ENCODE peak calls at places on chromosomes 12 and 14, in five cellular contexts. T, E, F, S and R are unnamed samples.

GRCh38 chr12:113926792-113927191 is 39.3 kb downstream of the RBM19 start:
- DNase-seq in E (no peak), T (no peak), F (no peak), S (peak), R (no peak)

GRCh38 chr14:95327558-95328374 is 8.1 kb upstream of the CLMN start:
- DNase-seq in S (peak), F (no peak), T (peak), E (no peak), R (no peak)

GRCh38 chr14:99682809-99683618 is 1.1 kb upstream of the CYP46A1 start:
- DNase-seq in S (peak), E (peak), F (peak), T (no peak), R (peak)

GRCh38 chr12:107912421-107913004 is 138.0 kb downstream of the ASCL4 start:
- DNase-seq in E (peak), F (peak), T (no peak), S (peak), R (peak)

GRCh38 chr14:61749867-61750266 is 12.4 kb upstream of the SNAPC1 start:
- DNase-seq in S (no peak), T (no peak), F (no peak), E (no peak), R (no peak)

GRCh38 chr12:90404071-90404470 is 550.9 kb downstream of the CCER1 start:
- DNase-seq in F (no peak), T (no peak), S (no peak), E (no peak), R (no peak)

GRCh38 chr14:44339256-44339655 is 167.8 kb downstream of the FSCB start:
- DNase-seq in S (no peak), E (no peak), F (no peak), T (no peak), R (peak)

GRCh38 chr14:72653026-72653425 is 240.9 kb downstream of the DPF3 start:
- DNase-seq in F (no peak), S (no peak), T (no peak), E (no peak), R (no peak)

GRCh38 chr12:51415931-51416330 is 8.7 kb upstream of the SLC4A8 start:
- DNase-seq in T (no peak), F (no peak), E (peak), S (no peak), R (peak)

GRCh38 chr12:122306407-122306806 is 40.1 kb upstream of the VPS33A start:
- DNase-seq in E (no peak), F (peak), S (no peak), T (no peak), R (peak)

GRCh38 chr14:40417777-40418401 is 985.7 kb upstream of the FBXO33 start:
- DNase-seq in T (no peak), S (peak), E (peak), F (peak), R (peak)

GRCh38 chr14:103657466-103657865 is 28.5 kb downstream of the KLC1 start:
- DNase-seq in F (no peak), T (no peak), S (no peak), E (no peak), R (no peak)

GRCh38 chr12:130298322-130298721 is 39.4 kb upstream of the PIWIL1 start:
- DNase-seq in S (no peak), T (no peak), F (no peak), E (no peak), R (no peak)

GRCh38 chr12:116125084-116125483 is 152.4 kb downstream of the MED13L start:
- DNase-seq in E (no peak), S (no peak), F (no peak), T (no peak), R (no peak)

GRCh38 chr12:30970559-30971202 is 44.1 kb downstream of the TSPAN11 start:
- DNase-seq in F (no peak), E (no peak), S (no peak), T (no peak), R (peak)

GRCh38 chr14:105867961-105868599 is 341.7 kb downstream of the TMEM121 start:
- DNase-seq in T (no peak), F (no peak), E (no peak), S (no peak), R (no peak)

GRCh38 chr12:124082676-124083075 is 109.7 kb downstream of the ZNF664 start:
- DNase-seq in F (no peak), T (no peak), S (no peak), E (no peak), R (no peak)

GRCh38 chr12:28035483-28035882 is 63.0 kb upstream of the PTHLH start:
- DNase-seq in F (no peak), S (no peak), T (no peak), E (peak), R (peak)

GRCh38 chr12:49705479-49706267 is 1.5 kb downstream of the FMNL3 start:
- DNase-seq in F (no peak), E (no peak), S (peak), T (no peak), R (no peak)

GRCh38 chr12:102095677-102096263 is 24.1 kb downstream of the NUP37 start:
- DNase-seq in S (peak), F (peak), E (peak), T (no peak), R (peak)